ENCODE peak calls at places on chromosomes 11 and 22, in four cellular contexts. C is spleen, X is mammary epithelial cell, G is right atrium auricular region. W is an unnamed sample.

GRCh38 chr11:3161720-3162409 is 3.2 kb downstream of the OSBPL5 start:
- DNase-seq in G (no peak), X (no peak), C (peak; percentile 58), W (no peak)

GRCh38 chr11:26583550-26583949 is 11.5 kb upstream of the MUC15 start:
- DNase-seq in X (peak; percentile 91), C (no peak), G (no peak), W (peak; percentile 78)

GRCh38 chr11:76615950-76616349 is 54.6 kb downstream of the LRRC32 start:
- DNase-seq in X (no peak), G (peak; percentile 89), C (peak; percentile 58), W (peak; percentile 12)

GRCh38 chr11:45843158-45843924 is 3.9 kb upstream of the CRY2 start:
- DNase-seq in G (peak; percentile 97), X (peak; percentile 81), C (peak; percentile 94), W (peak; percentile 87)

GRCh38 chr22:37343863-37344734 is 61.8 kb downstream of the CYTH4 start:
- DNase-seq in X (no peak), C (no peak), G (no peak), W (no peak)

GRCh38 chr11:130118636-130119387 is 40.8 kb upstream of the ST14 start:
- DNase-seq in G (no peak), X (no peak), C (no peak), W (no peak)

GRCh38 chr11:75432911-75433321 is at the start of gene KLHL35:
- DNase-seq in C (peak; percentile 45), G (no peak), X (no peak), W (no peak)

GRCh38 chr22:37910863-37911262 is 4.8 kb downstream of the MICALL1 start:
- DNase-seq in G (no peak), C (no peak), X (no peak), W (no peak)

GRCh38 chr11:117097567-117098268 is 510 bp downstream of the SIK3 start:
- DNase-seq in X (no peak), C (no peak), G (peak; percentile 61), W (peak; percentile 36)

GRCh38 chr22:50206599-50206998 is 5.8 kb downstream of the SELENOO start:
- DNase-seq in X (no peak), G (peak; percentile 87), C (peak; percentile 83), W (no peak)

GRCh38 chr11:72411623-72412532 is 22.5 kb downstream of the CLPB start:
- DNase-seq in X (no peak), G (no peak), C (peak; percentile 78), W (no peak)

GRCh38 chr11:62402226-62402625 is 16.6 kb upstream of the SCGB1A1 start:
- DNase-seq in G (peak; percentile 80), C (peak; percentile 88), X (no peak), W (no peak)

GRCh38 chr22:49827853-49828598 is at the start of gene BRD1:
- DNase-seq in X (peak; percentile 49), C (peak; percentile 94), G (no peak), W (peak; percentile 24)

GRCh38 chr22:45647532-45648225 is 24.0 kb upstream of the ATXN10 start:
- DNase-seq in G (no peak), X (no peak), C (no peak), W (no peak)

GRCh38 chr11:23903044-23903704 is 593.7 kb upstream of the LUZP2 start:
- DNase-seq in C (no peak), G (no peak), X (peak; percentile 75), W (peak; percentile 51)

GRCh38 chr11:33157103-33158027 is 3.9 kb downstream of the CSTF3 start:
- DNase-seq in X (peak; percentile 33), G (no peak), C (no peak), W (no peak)

GRCh38 chr11:33158596-33158995 is 2.7 kb downstream of the CSTF3 start:
- DNase-seq in X (no peak), C (no peak), G (no peak), W (no peak)

GRCh38 chr11:33161120-33162005 is at the start of gene CSTF3:
- DNase-seq in C (peak; percentile 99), G (peak; percentile 100), X (peak; percentile 97), W (peak; percentile 97)

GRCh38 chr11:33160587-33160986 is 693 bp downstream of the CSTF3 start:
- DNase-seq in C (no peak), X (no peak), G (no peak), W (no peak)

DNA sequence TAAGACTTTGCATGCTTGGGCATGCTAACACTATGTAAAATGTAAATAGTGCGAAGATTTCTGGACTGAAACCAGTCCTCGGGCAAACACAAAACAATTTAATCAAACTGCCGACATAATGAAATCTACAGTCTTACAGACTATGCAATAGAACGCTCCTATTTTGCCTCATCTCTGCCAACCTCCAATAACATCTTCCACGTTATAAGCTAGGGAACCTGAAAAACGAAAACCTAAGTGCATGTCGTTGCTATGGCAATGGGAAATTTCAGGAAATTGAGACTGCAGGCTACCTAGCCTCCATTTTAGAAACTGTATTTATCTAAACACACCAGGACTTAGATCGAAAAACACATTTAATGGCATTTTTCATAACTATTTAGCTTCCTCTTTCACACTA is 1.1 kb downstream of the CSTF3 start:
- DNase-seq in C (no peak), X (peak; percentile 50), G (no peak), W (peak; percentile 25)
- H3K27ac ChIP-seq in C (no peak overlapping the region), X (peak overlapping the region; percentile 97), G (no peak overlapping the region), W (no peak overlapping the region)

GRCh38 chr11:15816270-15816871 is 540.0 kb downstream of the SOX6 start:
- DNase-seq in G (peak; percentile 77), X (peak; percentile 85), C (no peak), W (peak; percentile 72)
- H3K27ac ChIP-seq in G (peak overlapping the region; percentile 62), X (peak overlapping the region; percentile 92), C (no peak overlapping the region), W (peak overlapping the region; percentile 85)

DNA sequence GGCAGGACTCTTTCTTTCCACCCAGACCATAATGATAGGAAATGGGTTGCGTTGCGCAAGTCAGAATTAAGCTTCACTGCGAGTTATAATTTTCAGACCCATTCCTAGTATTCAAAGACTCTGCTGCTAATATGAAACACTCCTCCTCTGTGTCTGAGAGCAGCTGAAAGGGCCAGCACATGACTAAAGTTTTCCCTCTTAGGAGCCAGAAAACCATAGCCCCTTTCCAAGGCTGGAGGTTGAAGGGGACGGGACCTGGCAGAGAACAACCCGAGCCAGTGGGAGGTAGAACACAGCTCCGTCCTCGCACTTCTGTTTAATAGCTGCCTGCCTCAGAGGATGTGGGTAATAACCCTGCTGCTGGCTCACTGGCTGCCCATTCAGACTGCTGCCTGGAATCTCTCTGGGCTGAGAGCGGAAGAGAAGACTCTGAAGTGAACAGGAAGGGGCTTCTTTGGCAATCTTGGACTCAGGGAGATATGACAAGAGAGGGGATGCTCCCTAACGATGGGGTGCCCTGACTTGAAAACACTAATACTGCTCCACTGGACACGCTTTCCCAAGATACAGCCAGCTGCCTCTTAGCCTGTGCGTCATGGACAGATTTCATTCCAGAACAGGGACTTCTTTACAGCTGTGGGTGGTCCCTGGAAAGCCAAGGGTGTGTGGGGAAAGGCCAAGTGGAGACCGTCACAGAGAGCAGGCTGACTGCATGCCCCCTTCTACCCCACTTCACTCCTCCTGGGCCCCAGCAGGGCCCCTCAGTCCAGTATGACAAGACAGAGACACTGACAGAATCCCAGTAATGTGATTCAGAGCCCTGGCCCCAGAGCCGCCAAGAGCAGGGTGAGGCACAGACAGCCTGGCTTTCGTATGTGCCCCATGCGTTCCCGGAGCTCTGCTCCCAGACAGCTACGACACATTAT is 156.9 kb downstream of the FEZ1 start:
- DNase-seq in C (peak; percentile 51), X (no peak), G (no peak), W (no peak)
- H3K27ac ChIP-seq in C (peak overlapping the region; percentile 32), X (no peak overlapping the region), G (peak overlapping the region; percentile 68), W (no peak overlapping the region)

GRCh38 chr22:42932197-42932519 is 75.1 kb upstream of the ARFGAP3 start:
- DNase-seq in X (no peak), C (no peak), G (no peak), W (no peak)
- H3K27ac ChIP-seq in X (no peak overlapping the region), C (peak overlapping the region; percentile 90), G (peak overlapping the region; percentile 92), W (no peak overlapping the region)

GRCh38 chr11:818396-819128 is at the start of gene PNPLA2:
- DNase-seq in C (peak; percentile 79), G (no peak), X (peak; percentile 50), W (peak; percentile 74)
- H3K27ac ChIP-seq in C (peak within 1 kb of the TSS; percentile 99), G (peak within 1 kb of the TSS; percentile 98), X (peak within 1 kb of the TSS; percentile 67), W (peak within 1 kb of the TSS; percentile 97)

W was measured in RWPE1.